ENCODE peak calls at places on chromosomes 3 and 15, in five cellular contexts. H, I, P, S and L are unnamed samples.
A peak's percentile ranks its signal among the peaks of the same experiment; 100 is the strongest.

GRCh38 chr3:82977871-82978270 is 1216.4 kb upstream of the GBE1 start:
- DNase-seq in H (no peak), I (no peak), P (no peak), S (no peak), L (no peak)

GRCh38 chr3:102163039-102163817 is 271.6 kb upstream of the ZPLD1 start:
- DNase-seq in H (no peak), I (no peak), P (no peak), S (no peak), L (peak; percentile 93)

GRCh38 chr3:82567029-82567600 is 805.7 kb upstream of the GBE1 start:
- DNase-seq in H (no peak), I (no peak), P (no peak), S (no peak), L (no peak)

GRCh38 chr3:180306691-180307090 is 270.0 kb upstream of the PEX5L start:
- DNase-seq in H (no peak), I (no peak), P (no peak), S (no peak), L (no peak)

GRCh38 chr15:34336947-34337556 is 529 bp downstream of the SLC12A6 start:
- DNase-seq in H (no peak), I (no peak), P (no peak), S (no peak), L (no peak)

GRCh38 chr3:9899289-9899791 is 3.3 kb upstream of the IL17RE start:
- DNase-seq in H (no peak), I (no peak), P (no peak), S (no peak), L (no peak)

GRCh38 chr15:91067026-91067425 is 33.0 kb upstream of the SV2B start:
- DNase-seq in H (no peak), I (no peak), P (no peak), S (no peak), L (no peak)

GRCh38 chr3:32901005-32901932 is 50.2 kb upstream of the CCR4 start:
- DNase-seq in H (no peak), I (no peak), P (no peak), S (no peak), L (no peak)

GRCh38 chr15:68379058-68379758 is 52.8 kb downstream of the ITGA11 start:
- DNase-seq in H (no peak), I (peak; percentile 30), P (no peak), S (no peak), L (no peak)

GRCh38 chr3:16426665-16427064 is 86.8 kb downstream of the RFTN1 start:
- DNase-seq in H (no peak), I (no peak), P (no peak), S (no peak), L (no peak)
- TF ChIP-seq HDAC2 in H (no peak), I (no peak), P (no peak), S (no peak), L (no peak)

GRCh38 chr15:23854535-23855252 is 167.6 kb upstream of the NDN start:
- DNase-seq in H (no peak), I (no peak), P (no peak), S (no peak), L (no peak)
- H3K4me2 ChIP-seq in H (no peak overlapping the region), I (no peak overlapping the region), P (no peak overlapping the region), S (no peak overlapping the region), L (no peak overlapping the region)

GRCh38 chr3:59480486-59480995 is 430.7 kb upstream of the CFAP20DC start:
- DNase-seq in H (no peak), I (no peak), P (peak; percentile 49), S (no peak), L (no peak)
- TF ChIP-seq HDAC2 in H (no peak), I (no peak), P (no peak), S (no peak), L (no peak)

GRCh38 chr15:79394231-79394630 is 37.9 kb upstream of the MINAR1 start:
- DNase-seq in H (no peak), I (no peak), P (no peak), S (no peak), L (no peak)
- H3K4me2 ChIP-seq in H (no peak overlapping the region), I (no peak overlapping the region), P (no peak overlapping the region), S (no peak overlapping the region), L (no peak overlapping the region)

DNA sequence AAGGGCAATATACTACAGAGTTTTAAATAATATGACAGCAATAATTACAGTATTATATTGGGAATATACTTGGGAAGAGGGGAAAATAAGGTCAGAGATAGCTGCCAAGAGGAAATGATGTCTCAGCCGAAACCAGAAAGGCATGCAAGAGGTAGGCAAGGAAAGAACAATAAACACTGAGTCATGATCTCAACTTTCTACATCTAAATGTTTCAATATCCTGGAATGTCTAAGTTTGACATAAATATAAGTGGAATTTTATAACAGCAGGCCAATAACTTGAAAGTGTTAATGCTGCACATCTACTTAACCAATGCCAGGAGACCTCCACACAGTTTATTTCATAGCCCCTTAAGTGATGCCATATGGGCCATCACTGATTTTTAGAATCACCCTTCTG is 99.8 kb upstream of the CPNE4 start:
- DNase-seq in H (no peak), I (no peak), P (no peak), S (no peak), L (no peak)
- TF ChIP-seq HDAC2 in H (no peak), I (no peak), P (no peak), S (no peak), L (no peak)

DNA sequence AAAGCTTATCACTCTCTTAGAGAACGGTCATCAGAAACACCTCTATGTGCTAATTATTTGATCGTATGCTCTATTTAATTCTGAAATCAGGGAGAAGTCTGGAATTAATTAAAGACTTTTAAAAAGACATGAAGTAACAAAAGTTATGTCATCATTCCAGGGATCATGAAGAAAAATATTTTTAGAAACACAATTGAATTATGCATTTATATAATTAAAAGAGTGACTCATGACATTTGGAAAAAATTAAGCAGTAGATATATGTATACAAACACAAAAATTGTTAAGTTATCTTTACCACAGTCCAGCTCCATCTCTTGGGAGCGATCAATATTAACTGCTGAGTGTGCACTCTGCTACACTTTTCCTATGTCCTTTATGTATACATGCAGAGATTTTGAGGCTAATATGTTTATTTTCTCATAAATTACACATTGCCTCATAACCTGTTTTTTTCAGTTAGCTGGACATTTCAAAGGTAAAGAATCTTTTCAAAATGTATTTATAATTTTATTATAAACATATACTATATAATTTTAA is 717.7 kb downstream of the GBE1 start:
- DNase-seq in H (no peak), I (no peak), P (no peak), S (no peak), L (no peak)
- H3K4me2 ChIP-seq in H (no peak overlapping the region), I (no peak overlapping the region), P (no peak overlapping the region), S (no peak overlapping the region), L (no peak overlapping the region)

GRCh38 chr3:189773056-189773455 is 141.9 kb downstream of the TP63 start:
- DNase-seq in H (no peak), I (no peak), P (no peak), S (no peak), L (no peak)

GRCh38 chr3:189778340-189778950 is 147.3 kb downstream of the TP63 start:
- DNase-seq in H (no peak), I (no peak), P (no peak), S (no peak), L (no peak)

GRCh38 chr3:189772584-189772983 is 141.4 kb downstream of the TP63 start:
- DNase-seq in H (no peak), I (no peak), P (no peak), S (no peak), L (no peak)

GRCh38 chr3:189779166-189779565 is 148.0 kb downstream of the TP63 start:
- DNase-seq in H (no peak), I (no peak), P (no peak), S (no peak), L (no peak)

DNA sequence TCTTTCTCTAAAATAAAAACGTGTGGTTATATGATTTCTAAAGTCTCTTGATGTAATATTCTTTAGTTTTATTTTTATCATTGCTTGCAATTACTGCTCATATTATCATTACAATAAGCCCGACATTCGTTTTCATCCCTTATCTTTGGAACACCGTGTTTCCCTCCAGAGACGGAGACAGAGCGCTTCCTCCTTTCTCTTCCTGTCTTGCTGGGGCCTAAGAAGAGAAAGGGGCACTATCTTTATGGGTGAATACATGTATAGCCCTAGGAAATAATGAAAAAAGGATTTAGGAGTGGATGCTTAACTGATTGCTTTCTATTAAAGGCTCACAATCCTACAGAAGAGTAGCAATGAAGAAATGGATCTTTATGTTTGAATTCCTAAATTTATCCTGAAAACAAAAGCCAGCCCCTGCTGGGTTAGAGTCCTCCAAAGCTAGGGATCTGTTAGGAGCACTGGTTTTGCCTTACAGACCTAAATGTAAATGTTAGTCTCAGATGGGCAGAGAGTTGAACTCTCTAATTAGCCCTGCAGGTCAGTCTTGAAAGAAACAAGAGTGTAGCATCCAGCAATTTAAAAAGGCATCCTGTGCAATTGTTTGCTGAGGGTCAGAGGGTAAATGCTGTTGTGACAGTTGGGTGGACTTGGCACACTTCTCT is 145.1 kb downstream of the TP63 start:
- DNase-seq in H (no peak), I (no peak), P (no peak), S (no peak), L (no peak)
- TF ChIP-seq HDAC2 in H (no peak), I (peak; percentile 41), P (no peak), S (no peak), L (no peak)

GRCh38 chr3:112530573-112530972 is 31.2 kb downstream of the ATG3 start:
- DNase-seq in H (no peak), I (no peak), P (no peak), S (no peak), L (peak; percentile 59)
- H3K4me2 ChIP-seq in H (no peak overlapping the region), I (no peak overlapping the region), P (no peak overlapping the region), S (no peak overlapping the region), L (peak overlapping the region; percentile 46)

GRCh38 chr3:108131105-108131794 is 40.4 kb upstream of the CD47 start:
- DNase-seq in H (no peak), I (no peak), P (no peak), S (no peak), L (peak; percentile 37)

GRCh38 chr3:108131795-108132134 is 40.9 kb upstream of the CD47 start:
- DNase-seq in H (no peak), I (no peak), P (no peak), S (no peak), L (no peak)

GRCh38 chr3:108134555-108134880 is 43.7 kb upstream of the CD47 start:
- DNase-seq in H (no peak), I (no peak), P (no peak), S (no peak), L (no peak)

GRCh38 chr3:108133858-108134554 is 43.2 kb upstream of the CD47 start:
- DNase-seq in H (no peak), I (no peak), P (no peak), S (no peak), L (no peak)

GRCh38 chr3:108132727-108133373 is 42.0 kb upstream of the CD47 start:
- DNase-seq in H (no peak), I (no peak), P (no peak), S (no peak), L (peak; percentile 42)
- TF ChIP-seq HDAC2 in H (no peak), I (no peak), P (no peak), S (no peak), L (no peak)